ENCODE peak calls at places on chromosome 19, in four cellular contexts. One of them, this sample, is unnamed.
A peak's percentile ranks its signal among the peaks of the same experiment; 100 is the strongest.

GRCh38 chr19:11064831-11065303 is 24.4 kb upstream of the LDLR start:
- DNase-seq in GM12891: no peak
- DNase-seq in activated CD4-positive, alpha-beta memory T cell treated with anti-CD3 and anti-CD28 coated beads for 36 hours: no peak
- DNase-seq in stimulated activated CD4-positive, alpha-beta T cell treated with anti-CD3 and anti-CD28 coated beads, Interleukin-15, amount 100 ng/mL, for 1 hour: no peak
- DNase-seq in this sample: no peak

GRCh38 chr19:45200614-45201013 is 22.0 kb downstream of the BLOC1S3 start:
- DNase-seq in stimulated activated CD4-positive, alpha-beta T cell treated with anti-CD3 and anti-CD28 coated beads, Interleukin-15, amount 100 ng/mL, for 1 hour: no peak
- DNase-seq in activated CD4-positive, alpha-beta memory T cell treated with anti-CD3 and anti-CD28 coated beads for 36 hours: no peak
- DNase-seq in GM12891: no peak
- DNase-seq in this sample: no peak

GRCh38 chr19:42081584-42082258 is 5.8 kb downstream of the ZNF574 start:
- DNase-seq in GM12891: no peak
- DNase-seq in activated CD4-positive, alpha-beta memory T cell treated with anti-CD3 and anti-CD28 coated beads for 36 hours: peak; percentile 32
- DNase-seq in stimulated activated CD4-positive, alpha-beta T cell treated with anti-CD3 and anti-CD28 coated beads, Interleukin-15, amount 100 ng/mL, for 1 hour: no peak
- DNase-seq in this sample: no peak

GRCh38 chr19:48872884-48873475 is 759 bp downstream of the PPP1R15A start:
- DNase-seq in GM12891: peak; percentile 47
- DNase-seq in activated CD4-positive, alpha-beta memory T cell treated with anti-CD3 and anti-CD28 coated beads for 36 hours: peak; percentile 90
- DNase-seq in stimulated activated CD4-positive, alpha-beta T cell treated with anti-CD3 and anti-CD28 coated beads, Interleukin-15, amount 100 ng/mL, for 1 hour: peak; percentile 54
- DNase-seq in this sample: no peak

GRCh38 chr19:15315101-15315500 is 17.2 kb downstream of the BRD4 start:
- DNase-seq in GM12891: no peak
- DNase-seq in activated CD4-positive, alpha-beta memory T cell treated with anti-CD3 and anti-CD28 coated beads for 36 hours: no peak
- DNase-seq in stimulated activated CD4-positive, alpha-beta T cell treated with anti-CD3 and anti-CD28 coated beads, Interleukin-15, amount 100 ng/mL, for 1 hour: no peak
- DNase-seq in this sample: no peak

GRCh38 chr19:39246951-39247669 is 1.5 kb downstream of the IFNL4 start:
- DNase-seq in stimulated activated CD4-positive, alpha-beta T cell treated with anti-CD3 and anti-CD28 coated beads, Interleukin-15, amount 100 ng/mL, for 1 hour: no peak
- DNase-seq in activated CD4-positive, alpha-beta memory T cell treated with anti-CD3 and anti-CD28 coated beads for 36 hours: peak; percentile 60
- DNase-seq in GM12891: no peak
- DNase-seq in this sample: no peak

GRCh38 chr19:38134538-38135149 is 89.4 kb downstream of the DPF1 start:
- DNase-seq in activated CD4-positive, alpha-beta memory T cell treated with anti-CD3 and anti-CD28 coated beads for 36 hours: peak; percentile 47
- DNase-seq in stimulated activated CD4-positive, alpha-beta T cell treated with anti-CD3 and anti-CD28 coated beads, Interleukin-15, amount 100 ng/mL, for 1 hour: no peak
- DNase-seq in GM12891: no peak
- DNase-seq in this sample: no peak

GRCh38 chr19:952680-953500 is 27.1 kb downstream of the ARID3A start:
- DNase-seq in GM12891: no peak
- DNase-seq in activated CD4-positive, alpha-beta memory T cell treated with anti-CD3 and anti-CD28 coated beads for 36 hours: no peak
- DNase-seq in stimulated activated CD4-positive, alpha-beta T cell treated with anti-CD3 and anti-CD28 coated beads, Interleukin-15, amount 100 ng/mL, for 1 hour: no peak
- DNase-seq in this sample: peak; percentile 73

GRCh38 chr19:49812452-49812996 is 568 bp downstream of the FUZ start:
- DNase-seq in activated CD4-positive, alpha-beta memory T cell treated with anti-CD3 and anti-CD28 coated beads for 36 hours: no peak
- DNase-seq in stimulated activated CD4-positive, alpha-beta T cell treated with anti-CD3 and anti-CD28 coated beads, Interleukin-15, amount 100 ng/mL, for 1 hour: no peak
- DNase-seq in GM12891: no peak
- DNase-seq in this sample: no peak

GRCh38 chr19:17254636-17255035 is 8.9 kb upstream of the NR2F6 start:
- DNase-seq in stimulated activated CD4-positive, alpha-beta T cell treated with anti-CD3 and anti-CD28 coated beads, Interleukin-15, amount 100 ng/mL, for 1 hour: no peak
- DNase-seq in GM12891: no peak
- DNase-seq in activated CD4-positive, alpha-beta memory T cell treated with anti-CD3 and anti-CD28 coated beads for 36 hours: no peak
- DNase-seq in this sample: no peak

GRCh38 chr19:37893845-37894575 is 12.4 kb downstream of the WDR87 start:
- DNase-seq in stimulated activated CD4-positive, alpha-beta T cell treated with anti-CD3 and anti-CD28 coated beads, Interleukin-15, amount 100 ng/mL, for 1 hour: no peak
- DNase-seq in GM12891: no peak
- DNase-seq in activated CD4-positive, alpha-beta memory T cell treated with anti-CD3 and anti-CD28 coated beads for 36 hours: no peak
- DNase-seq in this sample: no peak

GRCh38 chr19:17411801-17412200 is 6.4 kb upstream of the BST2 start:
- DNase-seq in activated CD4-positive, alpha-beta memory T cell treated with anti-CD3 and anti-CD28 coated beads for 36 hours: no peak
- DNase-seq in stimulated activated CD4-positive, alpha-beta T cell treated with anti-CD3 and anti-CD28 coated beads, Interleukin-15, amount 100 ng/mL, for 1 hour: no peak
- DNase-seq in GM12891: no peak
- DNase-seq in this sample: no peak

GRCh38 chr19:5342573-5343201 is 2.1 kb upstream of the PTPRS start:
- DNase-seq in activated CD4-positive, alpha-beta memory T cell treated with anti-CD3 and anti-CD28 coated beads for 36 hours: no peak
- DNase-seq in stimulated activated CD4-positive, alpha-beta T cell treated with anti-CD3 and anti-CD28 coated beads, Interleukin-15, amount 100 ng/mL, for 1 hour: no peak
- DNase-seq in GM12891: no peak
- DNase-seq in this sample: no peak

GRCh38 chr19:3990815-3991117 is 5.5 kb upstream of the EEF2 start:
- DNase-seq in stimulated activated CD4-positive, alpha-beta T cell treated with anti-CD3 and anti-CD28 coated beads, Interleukin-15, amount 100 ng/mL, for 1 hour: no peak
- DNase-seq in GM12891: no peak
- DNase-seq in activated CD4-positive, alpha-beta memory T cell treated with anti-CD3 and anti-CD28 coated beads for 36 hours: no peak
- DNase-seq in this sample: no peak

GRCh38 chr19:39352549-39353285 is 10.5 kb downstream of the SAMD4B start:
- DNase-seq in activated CD4-positive, alpha-beta memory T cell treated with anti-CD3 and anti-CD28 coated beads for 36 hours: no peak
- DNase-seq in GM12891: no peak
- DNase-seq in stimulated activated CD4-positive, alpha-beta T cell treated with anti-CD3 and anti-CD28 coated beads, Interleukin-15, amount 100 ng/mL, for 1 hour: no peak
- DNase-seq in this sample: no peak

GRCh38 chr19:48997972-48998371 is 4.3 kb downstream of the RUVBL2 start:
- DNase-seq in stimulated activated CD4-positive, alpha-beta T cell treated with anti-CD3 and anti-CD28 coated beads, Interleukin-15, amount 100 ng/mL, for 1 hour: no peak
- DNase-seq in GM12891: no peak
- DNase-seq in activated CD4-positive, alpha-beta memory T cell treated with anti-CD3 and anti-CD28 coated beads for 36 hours: peak; percentile 71
- DNase-seq in this sample: no peak

GRCh38 chr19:43589680-43590079 is 6.3 kb downstream of the IRGQ start:
- DNase-seq in activated CD4-positive, alpha-beta memory T cell treated with anti-CD3 and anti-CD28 coated beads for 36 hours: no peak
- DNase-seq in stimulated activated CD4-positive, alpha-beta T cell treated with anti-CD3 and anti-CD28 coated beads, Interleukin-15, amount 100 ng/mL, for 1 hour: no peak
- DNase-seq in GM12891: no peak
- DNase-seq in this sample: no peak

GRCh38 chr19:44990459-44990858 is 10.8 kb upstream of the RELB start:
- DNase-seq in stimulated activated CD4-positive, alpha-beta T cell treated with anti-CD3 and anti-CD28 coated beads, Interleukin-15, amount 100 ng/mL, for 1 hour: no peak
- DNase-seq in activated CD4-positive, alpha-beta memory T cell treated with anti-CD3 and anti-CD28 coated beads for 36 hours: no peak
- DNase-seq in GM12891: no peak
- DNase-seq in this sample: no peak

GRCh38 chr19:39546599-39546998 is 6.6 kb upstream of the EID2 start:
- DNase-seq in GM12891: no peak
- DNase-seq in stimulated activated CD4-positive, alpha-beta T cell treated with anti-CD3 and anti-CD28 coated beads, Interleukin-15, amount 100 ng/mL, for 1 hour: no peak
- DNase-seq in activated CD4-positive, alpha-beta memory T cell treated with anti-CD3 and anti-CD28 coated beads for 36 hours: peak; percentile 34
- DNase-seq in this sample: no peak

GRCh38 chr19:7597689-7598088 is 2.0 kb downstream of the CAMSAP3 start:
- DNase-seq in activated CD4-positive, alpha-beta memory T cell treated with anti-CD3 and anti-CD28 coated beads for 36 hours: no peak
- DNase-seq in stimulated activated CD4-positive, alpha-beta T cell treated with anti-CD3 and anti-CD28 coated beads, Interleukin-15, amount 100 ng/mL, for 1 hour: no peak
- DNase-seq in GM12891: no peak
- DNase-seq in this sample: no peak

GRCh38 chr19:13978306-13978705 is 26.0 kb downstream of the DCAF15 start:
- DNase-seq in activated CD4-positive, alpha-beta memory T cell treated with anti-CD3 and anti-CD28 coated beads for 36 hours: peak; percentile 29
- DNase-seq in stimulated activated CD4-positive, alpha-beta T cell treated with anti-CD3 and anti-CD28 coated beads, Interleukin-15, amount 100 ng/mL, for 1 hour: no peak
- DNase-seq in GM12891: no peak
- DNase-seq in this sample: peak; percentile 87

GRCh38 chr19:15443838-15444237 is 5.9 kb downstream of the WIZ start:
- DNase-seq in stimulated activated CD4-positive, alpha-beta T cell treated with anti-CD3 and anti-CD28 coated beads, Interleukin-15, amount 100 ng/mL, for 1 hour: no peak
- DNase-seq in GM12891: no peak
- DNase-seq in activated CD4-positive, alpha-beta memory T cell treated with anti-CD3 and anti-CD28 coated beads for 36 hours: no peak
- DNase-seq in this sample: no peak

GRCh38 chr19:9150650-9151049 is 10.5 kb downstream of the ZNF317 start:
- DNase-seq in activated CD4-positive, alpha-beta memory T cell treated with anti-CD3 and anti-CD28 coated beads for 36 hours: no peak
- DNase-seq in stimulated activated CD4-positive, alpha-beta T cell treated with anti-CD3 and anti-CD28 coated beads, Interleukin-15, amount 100 ng/mL, for 1 hour: no peak
- DNase-seq in GM12891: no peak
- DNase-seq in this sample: no peak

GRCh38 chr19:11169896-11170678 is 14.5 kb upstream of the SPC24 start:
- DNase-seq in stimulated activated CD4-positive, alpha-beta T cell treated with anti-CD3 and anti-CD28 coated beads, Interleukin-15, amount 100 ng/mL, for 1 hour: no peak
- DNase-seq in activated CD4-positive, alpha-beta memory T cell treated with anti-CD3 and anti-CD28 coated beads for 36 hours: no peak
- DNase-seq in GM12891: no peak
- DNase-seq in this sample: no peak

GRCh38 chr19:55667958-55668357 is 7.1 kb upstream of the EPN1 start:
- DNase-seq in stimulated activated CD4-positive, alpha-beta T cell treated with anti-CD3 and anti-CD28 coated beads, Interleukin-15, amount 100 ng/mL, for 1 hour: no peak
- DNase-seq in GM12891: no peak
- DNase-seq in activated CD4-positive, alpha-beta memory T cell treated with anti-CD3 and anti-CD28 coated beads for 36 hours: no peak
- DNase-seq in this sample: no peak

GRCh38 chr19:16338470-16339360 is 14.1 kb downstream of the KLF2 start:
- DNase-seq in GM12891: peak; percentile 70
- DNase-seq in activated CD4-positive, alpha-beta memory T cell treated with anti-CD3 and anti-CD28 coated beads for 36 hours: peak; percentile 88
- DNase-seq in stimulated activated CD4-positive, alpha-beta T cell treated with anti-CD3 and anti-CD28 coated beads, Interleukin-15, amount 100 ng/mL, for 1 hour: no peak
- DNase-seq in this sample: no peak

GRCh38 chr19:51586103-51586728 is 15.1 kb downstream of the ZNF175 start:
- DNase-seq in stimulated activated CD4-positive, alpha-beta T cell treated with anti-CD3 and anti-CD28 coated beads, Interleukin-15, amount 100 ng/mL, for 1 hour: no peak
- DNase-seq in GM12891: no peak
- DNase-seq in activated CD4-positive, alpha-beta memory T cell treated with anti-CD3 and anti-CD28 coated beads for 36 hours: no peak
- DNase-seq in this sample: no peak

GRCh38 chr19:3389876-3390361 is 23.5 kb downstream of the NFIC start:
- DNase-seq in GM12891: no peak
- DNase-seq in stimulated activated CD4-positive, alpha-beta T cell treated with anti-CD3 and anti-CD28 coated beads, Interleukin-15, amount 100 ng/mL, for 1 hour: no peak
- DNase-seq in activated CD4-positive, alpha-beta memory T cell treated with anti-CD3 and anti-CD28 coated beads for 36 hours: no peak
- DNase-seq in this sample: no peak

GRCh38 chr19:51777570-51778460 is 16.8 kb downstream of the FPR2 start:
- DNase-seq in GM12891: peak; percentile 33
- DNase-seq in stimulated activated CD4-positive, alpha-beta T cell treated with anti-CD3 and anti-CD28 coated beads, Interleukin-15, amount 100 ng/mL, for 1 hour: no peak
- DNase-seq in activated CD4-positive, alpha-beta memory T cell treated with anti-CD3 and anti-CD28 coated beads for 36 hours: peak; percentile 45
- DNase-seq in this sample: no peak

GRCh38 chr19:16566702-16567101 is 5.5 kb downstream of the SLC35E1 start:
- DNase-seq in stimulated activated CD4-positive, alpha-beta T cell treated with anti-CD3 and anti-CD28 coated beads, Interleukin-15, amount 100 ng/mL, for 1 hour: no peak
- DNase-seq in GM12891: no peak
- DNase-seq in activated CD4-positive, alpha-beta memory T cell treated with anti-CD3 and anti-CD28 coated beads for 36 hours: no peak
- DNase-seq in this sample: no peak

GRCh38 chr19:10727599-10728250 is 9.8 kb downstream of the DNM2 start:
- DNase-seq in GM12891: no peak
- DNase-seq in stimulated activated CD4-positive, alpha-beta T cell treated with anti-CD3 and anti-CD28 coated beads, Interleukin-15, amount 100 ng/mL, for 1 hour: no peak
- DNase-seq in activated CD4-positive, alpha-beta memory T cell treated with anti-CD3 and anti-CD28 coated beads for 36 hours: no peak
- DNase-seq in this sample: no peak

GRCh38 chr19:6536138-6536671 is 5.4 kb downstream of the TNFSF9 start:
- DNase-seq in stimulated activated CD4-positive, alpha-beta T cell treated with anti-CD3 and anti-CD28 coated beads, Interleukin-15, amount 100 ng/mL, for 1 hour: peak; percentile 37
- DNase-seq in activated CD4-positive, alpha-beta memory T cell treated with anti-CD3 and anti-CD28 coated beads for 36 hours: peak; percentile 91
- DNase-seq in GM12891: peak; percentile 88
- DNase-seq in this sample: no peak

GRCh38 chr19:12801466-12802266 is at the start of the genes PRDX2 and THSD8:
- DNase-seq in stimulated activated CD4-positive, alpha-beta T cell treated with anti-CD3 and anti-CD28 coated beads, Interleukin-15, amount 100 ng/mL, for 1 hour: peak; percentile 66
- DNase-seq in GM12891: peak; percentile 71
- DNase-seq in activated CD4-positive, alpha-beta memory T cell treated with anti-CD3 and anti-CD28 coated beads for 36 hours: peak; percentile 84
- DNase-seq in this sample: peak; percentile 89

GRCh38 chr19:9431475-9431874 is 3.9 kb downstream of the ZNF266 start:
- DNase-seq in stimulated activated CD4-positive, alpha-beta T cell treated with anti-CD3 and anti-CD28 coated beads, Interleukin-15, amount 100 ng/mL, for 1 hour: no peak
- DNase-seq in GM12891: no peak
- DNase-seq in activated CD4-positive, alpha-beta memory T cell treated with anti-CD3 and anti-CD28 coated beads for 36 hours: peak; percentile 69
- DNase-seq in this sample: no peak

GRCh38 chr19:15502264-15502663 is 6.1 kb upstream of the CYP4F22 start:
- DNase-seq in stimulated activated CD4-positive, alpha-beta T cell treated with anti-CD3 and anti-CD28 coated beads, Interleukin-15, amount 100 ng/mL, for 1 hour: no peak
- DNase-seq in GM12891: no peak
- DNase-seq in activated CD4-positive, alpha-beta memory T cell treated with anti-CD3 and anti-CD28 coated beads for 36 hours: no peak
- DNase-seq in this sample: no peak

GRCh38 chr19:13154911-13155471 is 4.8 kb downstream of the IER2 start:
- DNase-seq in GM12891: no peak
- DNase-seq in activated CD4-positive, alpha-beta memory T cell treated with anti-CD3 and anti-CD28 coated beads for 36 hours: peak; percentile 91
- DNase-seq in stimulated activated CD4-positive, alpha-beta T cell treated with anti-CD3 and anti-CD28 coated beads, Interleukin-15, amount 100 ng/mL, for 1 hour: peak; percentile 68
- DNase-seq in this sample: peak; percentile 87

GRCh38 chr19:10552596-10553053 is 8.9 kb downstream of the ATG4D start:
- DNase-seq in stimulated activated CD4-positive, alpha-beta T cell treated with anti-CD3 and anti-CD28 coated beads, Interleukin-15, amount 100 ng/mL, for 1 hour: no peak
- DNase-seq in activated CD4-positive, alpha-beta memory T cell treated with anti-CD3 and anti-CD28 coated beads for 36 hours: peak; percentile 46
- DNase-seq in GM12891: no peak
- DNase-seq in this sample: no peak

GRCh38 chr19:46860846-46861690 is at the start of gene ARHGAP35:
- DNase-seq in GM12891: peak; percentile 84
- DNase-seq in activated CD4-positive, alpha-beta memory T cell treated with anti-CD3 and anti-CD28 coated beads for 36 hours: peak; percentile 29
- DNase-seq in stimulated activated CD4-positive, alpha-beta T cell treated with anti-CD3 and anti-CD28 coated beads, Interleukin-15, amount 100 ng/mL, for 1 hour: no peak
- DNase-seq in this sample: no peak

This sample was measured in type B pancreatic cell.